ENCODE peak calls at places on chromosomes 11 and 22, in five cellular contexts. F is stomach, E is T-helper 2 cell, H is ACHN, B is AG09319. K is an unnamed sample.
A peak's percentile ranks its signal among the peaks of the same experiment; 100 is the strongest.

GRCh38 chr11:96905663-96906062 is 515.9 kb downstream of the JRKL start:
- DNase-seq in F (no peak), E (no peak), H (no peak), B (no peak), K (no peak)

GRCh38 chr22:49203091-49203862 is 624.4 kb downstream of the BRD1 start:
- DNase-seq in F (peak; percentile 4), E (no peak), H (no peak), B (no peak), K (no peak)

GRCh38 chr11:19220903-19221682 is 19.3 kb upstream of the CSRP3 start:
- DNase-seq in F (peak; percentile 69), E (no peak), H (no peak), B (no peak), K (no peak)

GRCh38 chr22:19178065-19178658 is 374 bp downstream of the SLC25A1 start:
- DNase-seq in F (peak; percentile 60), E (peak; percentile 61), H (peak; percentile 45), B (no peak), K (peak; percentile 52)

GRCh38 chr11:68043349-68044144 is 4.7 kb downstream of the TCIRG1 start:
- DNase-seq in F (no peak), E (no peak), H (no peak), B (peak; percentile 14), K (no peak)

GRCh38 chr11:122745111-122745510 is 89.6 kb downstream of the UBASH3B start:
- DNase-seq in F (no peak), E (no peak), H (no peak), B (no peak), K (no peak)

GRCh38 chr11:104146421-104146820 is 17.5 kb downstream of the PDGFD start:
- DNase-seq in F (no peak), E (no peak), H (no peak), B (no peak), K (no peak)

GRCh38 chr22:30332551-30332950 is 5.8 kb upstream of the TBC1D10A start:
- DNase-seq in F (no peak), E (no peak), H (no peak), B (no peak), K (no peak)

GRCh38 chr11:75563978-75564552 is 2.0 kb downstream of the SERPINH1 start:
- DNase-seq in F (peak; percentile 34), E (no peak), H (peak; percentile 69), B (no peak), K (peak; percentile 90)

GRCh38 chr22:38262051-38262795 is 10.6 kb downstream of the TMEM184B start:
- DNase-seq in F (peak; percentile 71), E (no peak), H (peak; percentile 32), B (no peak), K (peak; percentile 21)

GRCh38 chr11:102177126-102177525 is 66.9 kb downstream of the YAP1 start:
- DNase-seq in F (no peak), E (no peak), H (no peak), B (no peak), K (no peak)

GRCh38 chr22:48547971-48548370 is 1279.7 kb downstream of the BRD1 start:
- DNase-seq in F (no peak), E (no peak), H (no peak), B (no peak), K (no peak)

GRCh38 chr11:23778971-23779370 is 717.9 kb upstream of the LUZP2 start:
- DNase-seq in F (no peak), E (no peak), H (no peak), B (no peak), K (no peak)